ENCODE peak calls at places on chromosome 6, in ten cellular contexts. One of them, this sample, is unnamed.
A peak's percentile ranks its signal among the peaks of the same experiment; 100 is the strongest.

GRCh38 chr6:69937402-69938131 is 71.2 kb downstream of the COL19A1 start:
- DNase-seq in NB4: no peak
- DNase-seq in fibroblast of lung: no peak
- DNase-seq in uterus: no peak
- DNase-seq in cardiac muscle cell: no peak
- DNase-seq in heart right ventricle: no peak
- DNase-seq in left ventricle myocardium inferior: no peak
- DNase-seq in cardiac fibroblast: no peak
- DNase-seq in BJ: no peak
- DNase-seq in AG04449: no peak
- DNase-seq in this sample: no peak

GRCh38 chr6:30060634-30060981 is 457 bp upstream of the POLR1H start:
- DNase-seq in uterus: no peak
- DNase-seq in BJ: no peak
- DNase-seq in NB4: peak; percentile 80
- DNase-seq in cardiac fibroblast: peak; percentile 41
- DNase-seq in AG04449: no peak
- DNase-seq in cardiac muscle cell: peak; percentile 46
- DNase-seq in left ventricle myocardium inferior: no peak
- DNase-seq in fibroblast of lung: no peak
- DNase-seq in heart right ventricle: peak; percentile 20
- DNase-seq in this sample: no peak

GRCh38 chr6:122730775-122731386 is 48.6 kb upstream of the FABP7 start:
- DNase-seq in BJ: peak; percentile 1
- DNase-seq in AG04449: peak; percentile 12
- DNase-seq in cardiac muscle cell: peak; percentile 67
- DNase-seq in left ventricle myocardium inferior: no peak
- DNase-seq in cardiac fibroblast: peak; percentile 61
- DNase-seq in heart right ventricle: no peak
- DNase-seq in fibroblast of lung: peak; percentile 67
- DNase-seq in uterus: no peak
- DNase-seq in NB4: peak; percentile 53
- DNase-seq in this sample: peak; percentile 26

GRCh38 chr6:163415176-163415619 is 680 bp downstream of the QKI start:
- DNase-seq in fibroblast of lung: no peak
- DNase-seq in cardiac fibroblast: no peak
- DNase-seq in AG04449: no peak
- DNase-seq in left ventricle myocardium inferior: no peak
- DNase-seq in cardiac muscle cell: no peak
- DNase-seq in NB4: peak; percentile 58
- DNase-seq in uterus: peak; percentile 41
- DNase-seq in heart right ventricle: peak; percentile 34
- DNase-seq in BJ: no peak
- DNase-seq in this sample: no peak

GRCh38 chr6:20096506-20096905 is 115.8 kb downstream of the MBOAT1 start:
- DNase-seq in AG04449: no peak
- DNase-seq in BJ: no peak
- DNase-seq in cardiac muscle cell: no peak
- DNase-seq in uterus: no peak
- DNase-seq in heart right ventricle: no peak
- DNase-seq in cardiac fibroblast: no peak
- DNase-seq in NB4: no peak
- DNase-seq in fibroblast of lung: no peak
- DNase-seq in left ventricle myocardium inferior: no peak
- DNase-seq in this sample: no peak

GRCh38 chr6:122482750-122483080 is 11.1 kb upstream of the SERINC1 start:
- DNase-seq in BJ: no peak
- DNase-seq in heart right ventricle: no peak
- DNase-seq in cardiac muscle cell: no peak
- DNase-seq in left ventricle myocardium inferior: no peak
- DNase-seq in fibroblast of lung: no peak
- DNase-seq in AG04449: no peak
- DNase-seq in NB4: no peak
- DNase-seq in cardiac fibroblast: no peak
- DNase-seq in uterus: no peak
- DNase-seq in this sample: no peak

GRCh38 chr6:31776563-31776960 is 566 bp downstream of the VWA7 start:
- DNase-seq in left ventricle myocardium inferior: no peak
- DNase-seq in AG04449: no peak
- DNase-seq in cardiac fibroblast: no peak
- DNase-seq in BJ: no peak
- DNase-seq in NB4: no peak
- DNase-seq in uterus: no peak
- DNase-seq in fibroblast of lung: no peak
- DNase-seq in cardiac muscle cell: no peak
- DNase-seq in heart right ventricle: no peak
- DNase-seq in this sample: no peak

GRCh38 chr6:40948598-40948997 is 90.4 kb downstream of the UNC5CL start:
- DNase-seq in BJ: no peak
- DNase-seq in fibroblast of lung: peak; percentile 5
- DNase-seq in left ventricle myocardium inferior: no peak
- DNase-seq in NB4: no peak
- DNase-seq in AG04449: no peak
- DNase-seq in uterus: no peak
- DNase-seq in cardiac fibroblast: no peak
- DNase-seq in heart right ventricle: no peak
- DNase-seq in cardiac muscle cell: no peak
- DNase-seq in this sample: no peak

GRCh38 chr6:82908661-82909060 is 157.0 kb downstream of the UBE3D start:
- DNase-seq in left ventricle myocardium inferior: no peak
- DNase-seq in AG04449: no peak
- DNase-seq in BJ: no peak
- DNase-seq in heart right ventricle: no peak
- DNase-seq in cardiac fibroblast: no peak
- DNase-seq in NB4: no peak
- DNase-seq in fibroblast of lung: no peak
- DNase-seq in cardiac muscle cell: no peak
- DNase-seq in uterus: no peak
- DNase-seq in this sample: no peak

GRCh38 chr6:112258636-112259336 is 4.4 kb upstream of the LAMA4 start:
- DNase-seq in cardiac fibroblast: no peak
- DNase-seq in AG04449: no peak
- DNase-seq in fibroblast of lung: no peak
- DNase-seq in NB4: no peak
- DNase-seq in uterus: no peak
- DNase-seq in left ventricle myocardium inferior: no peak
- DNase-seq in BJ: no peak
- DNase-seq in heart right ventricle: peak; percentile 17
- DNase-seq in cardiac muscle cell: no peak
- DNase-seq in this sample: no peak

GRCh38 chr6:89590133-89590532 is 48.4 kb downstream of the LYRM2 start:
- DNase-seq in cardiac fibroblast: no peak
- DNase-seq in AG04449: no peak
- DNase-seq in BJ: no peak
- DNase-seq in left ventricle myocardium inferior: no peak
- DNase-seq in fibroblast of lung: no peak
- DNase-seq in NB4: no peak
- DNase-seq in uterus: no peak
- DNase-seq in heart right ventricle: no peak
- DNase-seq in cardiac muscle cell: no peak
- DNase-seq in this sample: no peak

GRCh38 chr6:158789115-158789917 is 29.9 kb downstream of the EZR start:
- DNase-seq in NB4: no peak
- DNase-seq in cardiac fibroblast: no peak
- DNase-seq in AG04449: no peak
- DNase-seq in BJ: no peak
- DNase-seq in cardiac muscle cell: no peak
- DNase-seq in left ventricle myocardium inferior: no peak
- DNase-seq in fibroblast of lung: no peak
- DNase-seq in uterus: no peak
- DNase-seq in heart right ventricle: no peak
- DNase-seq in this sample: no peak

GRCh38 chr6:39357998-39358686 is 35.6 kb upstream of the KCNK16 start:
- DNase-seq in cardiac muscle cell: peak; percentile 89
- DNase-seq in uterus: no peak
- DNase-seq in NB4: no peak
- DNase-seq in cardiac fibroblast: peak; percentile 82
- DNase-seq in AG04449: no peak
- DNase-seq in fibroblast of lung: peak; percentile 82
- DNase-seq in BJ: no peak
- DNase-seq in heart right ventricle: no peak
- DNase-seq in left ventricle myocardium inferior: no peak
- DNase-seq in this sample: peak; percentile 38

GRCh38 chr6:40778186-40778585 is 191.0 kb upstream of the LRFN2 start:
- DNase-seq in cardiac muscle cell: no peak
- DNase-seq in NB4: no peak
- DNase-seq in cardiac fibroblast: no peak
- DNase-seq in uterus: no peak
- DNase-seq in heart right ventricle: no peak
- DNase-seq in BJ: no peak
- DNase-seq in fibroblast of lung: no peak
- DNase-seq in left ventricle myocardium inferior: no peak
- DNase-seq in AG04449: no peak
- DNase-seq in this sample: no peak

GRCh38 chr6:37695857-37696219 is 1.8 kb downstream of the MDGA1 start:
- DNase-seq in fibroblast of lung: no peak
- DNase-seq in BJ: no peak
- DNase-seq in cardiac muscle cell: peak; percentile 9
- DNase-seq in NB4: no peak
- DNase-seq in heart right ventricle: no peak
- DNase-seq in uterus: no peak
- DNase-seq in left ventricle myocardium inferior: no peak
- DNase-seq in AG04449: no peak
- DNase-seq in cardiac fibroblast: no peak
- DNase-seq in this sample: no peak

GRCh38 chr6:169755162-169755561 is 3.7 kb downstream of the ERMARD start:
- DNase-seq in uterus: no peak
- DNase-seq in cardiac fibroblast: no peak
- DNase-seq in BJ: no peak
- DNase-seq in cardiac muscle cell: no peak
- DNase-seq in left ventricle myocardium inferior: no peak
- DNase-seq in heart right ventricle: no peak
- DNase-seq in fibroblast of lung: no peak
- DNase-seq in AG04449: no peak
- DNase-seq in NB4: no peak
- DNase-seq in this sample: no peak

GRCh38 chr6:6494677-6495076 is 93.8 kb upstream of the LY86 start:
- DNase-seq in NB4: peak; percentile 78
- DNase-seq in cardiac fibroblast: no peak
- DNase-seq in heart right ventricle: peak; percentile 56
- DNase-seq in BJ: no peak
- DNase-seq in AG04449: no peak
- DNase-seq in fibroblast of lung: no peak
- DNase-seq in cardiac muscle cell: no peak
- DNase-seq in left ventricle myocardium inferior: peak; percentile 60
- DNase-seq in uterus: no peak
- DNase-seq in this sample: no peak

DNA sequence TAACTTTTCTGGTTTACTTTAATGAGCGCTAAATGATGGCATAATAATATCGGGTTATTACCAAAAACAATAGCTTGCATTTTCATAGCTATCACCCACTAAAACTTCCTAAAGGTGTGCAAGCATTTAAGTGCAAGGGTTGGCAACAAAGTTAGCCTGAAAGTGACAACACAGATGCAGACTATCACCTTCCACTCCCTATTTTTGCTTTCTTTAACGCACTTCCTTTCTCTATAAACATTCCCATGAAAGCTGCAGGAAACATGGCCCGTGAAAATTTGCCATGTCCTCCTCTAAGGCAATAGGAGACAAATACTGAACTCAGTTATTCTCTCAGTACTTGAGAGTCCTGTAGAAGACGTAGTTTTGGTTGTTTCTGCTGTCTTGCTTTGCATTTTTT is 2.7 kb downstream of the MYCT1 start:
- DNase-seq in cardiac fibroblast: no peak
- DNase-seq in left ventricle myocardium inferior: no peak
- DNase-seq in heart right ventricle: no peak
- DNase-seq in BJ: no peak
- DNase-seq in NB4: no peak
- DNase-seq in AG04449: no peak
- DNase-seq in uterus: no peak
- DNase-seq in fibroblast of lung: peak; percentile 3
- DNase-seq in cardiac muscle cell: no peak
- DNase-seq in this sample: no peak
- H3K4me3 ChIP-seq in cardiac fibroblast: peak overlapping the region; percentile 22
- H3K4me3 ChIP-seq in left ventricle myocardium inferior: peak overlapping the region; percentile 58
- H3K4me3 ChIP-seq in heart right ventricle: peak overlapping the region; percentile 7
- H3K4me3 ChIP-seq in BJ: no peak overlapping the region
- H3K4me3 ChIP-seq in NB4: no peak overlapping the region
- H3K4me3 ChIP-seq in AG04449: no peak overlapping the region
- H3K4me3 ChIP-seq in uterus: no peak overlapping the region
- H3K4me3 ChIP-seq in fibroblast of lung: no peak overlapping the region
- H3K4me3 ChIP-seq in cardiac muscle cell: no peak overlapping the region
- H3K4me3 ChIP-seq in this sample: no peak overlapping the region

DNA sequence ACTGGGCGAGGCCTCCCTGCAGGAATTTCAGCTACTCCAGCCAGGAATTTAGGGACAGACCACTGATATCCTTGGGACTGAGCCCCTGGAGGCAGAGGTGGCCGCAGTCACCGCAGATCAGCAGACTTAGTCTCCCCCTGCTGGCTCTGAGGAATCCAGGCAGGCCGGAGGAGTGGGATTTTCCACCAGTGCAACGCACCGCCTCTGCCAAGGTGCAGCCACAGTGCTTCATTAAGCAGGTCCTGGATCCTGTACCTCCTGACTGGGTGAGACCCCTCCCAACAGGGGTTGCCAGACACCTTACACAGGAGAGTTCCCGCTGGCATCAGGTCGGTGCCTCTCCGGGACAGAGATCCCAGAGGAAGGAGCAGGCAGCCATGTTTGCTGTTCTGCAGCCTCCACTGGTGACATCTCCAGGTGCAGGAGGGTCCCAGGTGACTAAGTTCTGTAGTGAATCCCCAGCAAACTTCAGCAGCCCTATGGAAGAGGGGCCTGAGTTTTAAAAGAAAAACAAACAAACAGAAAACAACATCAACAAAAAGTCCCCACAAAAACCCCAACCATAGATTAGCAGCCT is 515.2 kb downstream of the FRK start:
- DNase-seq in cardiac muscle cell: no peak
- DNase-seq in left ventricle myocardium inferior: no peak
- DNase-seq in NB4: no peak
- DNase-seq in cardiac fibroblast: no peak
- DNase-seq in uterus: no peak
- DNase-seq in AG04449: no peak
- DNase-seq in BJ: no peak
- DNase-seq in heart right ventricle: peak; percentile 16
- DNase-seq in fibroblast of lung: no peak
- DNase-seq in this sample: no peak
- TF ChIP-seq CTCF in cardiac muscle cell: no peak
- TF ChIP-seq CTCF in left ventricle myocardium inferior: peak; percentile 55
- TF ChIP-seq CTCF in NB4: no peak
- TF ChIP-seq CTCF in cardiac fibroblast: no peak
- TF ChIP-seq CTCF in uterus: no peak
- TF ChIP-seq CTCF in AG04449: peak; percentile 2
- TF ChIP-seq CTCF in BJ: no peak
- TF ChIP-seq CTCF in heart right ventricle: no peak
- TF ChIP-seq CTCF in fibroblast of lung: no peak
- TF ChIP-seq CTCF in this sample: no peak

GRCh38 chr6:102064142-102064541 is 670.6 kb downstream of the GRIK2 start:
- DNase-seq in fibroblast of lung: no peak
- DNase-seq in cardiac muscle cell: no peak
- DNase-seq in cardiac fibroblast: no peak
- DNase-seq in BJ: no peak
- DNase-seq in heart right ventricle: no peak
- DNase-seq in left ventricle myocardium inferior: no peak
- DNase-seq in NB4: no peak
- DNase-seq in AG04449: no peak
- DNase-seq in uterus: no peak
- DNase-seq in this sample: no peak
- H3K4me3 ChIP-seq in fibroblast of lung: no peak overlapping the region
- H3K4me3 ChIP-seq in cardiac muscle cell: no peak overlapping the region
- H3K4me3 ChIP-seq in cardiac fibroblast: no peak overlapping the region
- H3K4me3 ChIP-seq in BJ: no peak overlapping the region
- H3K4me3 ChIP-seq in heart right ventricle: no peak overlapping the region
- H3K4me3 ChIP-seq in left ventricle myocardium inferior: no peak overlapping the region
- H3K4me3 ChIP-seq in NB4: no peak overlapping the region
- H3K4me3 ChIP-seq in AG04449: no peak overlapping the region
- H3K4me3 ChIP-seq in uterus: no peak overlapping the region
- H3K4me3 ChIP-seq in this sample: no peak overlapping the region

GRCh38 chr6:47072667-47073066 is 30.5 kb upstream of the ADGRF1 start:
- DNase-seq in left ventricle myocardium inferior: no peak
- DNase-seq in AG04449: no peak
- DNase-seq in cardiac fibroblast: no peak
- DNase-seq in NB4: no peak
- DNase-seq in uterus: no peak
- DNase-seq in fibroblast of lung: no peak
- DNase-seq in heart right ventricle: no peak
- DNase-seq in BJ: no peak
- DNase-seq in cardiac muscle cell: no peak
- DNase-seq in this sample: no peak
- TF ChIP-seq CTCF in left ventricle myocardium inferior: no peak
- TF ChIP-seq CTCF in AG04449: no peak
- TF ChIP-seq CTCF in cardiac fibroblast: no peak
- TF ChIP-seq CTCF in NB4: no peak
- TF ChIP-seq CTCF in uterus: no peak
- TF ChIP-seq CTCF in fibroblast of lung: no peak
- TF ChIP-seq CTCF in heart right ventricle: no peak
- TF ChIP-seq CTCF in BJ: no peak
- TF ChIP-seq CTCF in cardiac muscle cell: no peak
- TF ChIP-seq CTCF in this sample: no peak